ENCODE peak calls at places on chromosomes 16 and 17, in ten cellular contexts. X, T, B, A, F, M, Z, Y, R and N are unnamed samples.

GRCh38 chr17:81508639-81509047 is 4.0 kb downstream of the ACTG1 start:
- DNase-seq in X (peak), T (no peak), B (no peak), A (no peak), F (no peak), M (peak), Z (no peak), Y (no peak), R (peak), N (no peak)

GRCh38 chr16:85514601-85515318 is 98.4 kb upstream of the GSE1 start:
- DNase-seq in X (peak), T (no peak), B (peak), A (no peak), F (no peak), M (peak), Z (peak), Y (no peak), R (peak), N (no peak)

GRCh38 chr17:47945080-47945479 is 3.7 kb downstream of the PNPO start:
- DNase-seq in X (no peak), T (no peak), B (no peak), A (no peak), F (no peak), M (no peak), Z (no peak), Y (no peak), R (no peak), N (no peak)

GRCh38 chr16:22214893-22215292 is 8.8 kb downstream of the EEF2K start:
- DNase-seq in X (no peak), T (no peak), B (no peak), A (no peak), F (no peak), M (no peak), Z (no peak), Y (no peak), R (no peak), N (no peak)

GRCh38 chr17:19935169-19935568 is 42.5 kb downstream of the AKAP10 start:
- DNase-seq in X (peak), T (no peak), B (no peak), A (no peak), F (no peak), M (peak), Z (no peak), Y (no peak), R (no peak), N (no peak)

GRCh38 chr17:10018461-10018891 is 113.4 kb upstream of the RCVRN start:
- DNase-seq in X (no peak), T (no peak), B (no peak), A (no peak), F (no peak), M (no peak), Z (no peak), Y (no peak), R (no peak), N (peak)

GRCh38 chr17:8745586-8746500 is 1.2 kb upstream of the CCDC42 start:
- DNase-seq in X (peak), T (peak), B (no peak), A (peak), F (peak), M (peak), Z (peak), Y (peak), R (peak), N (peak)

GRCh38 chr17:65101371-65101770 is 35.8 kb upstream of the RGS9 start:
- DNase-seq in X (no peak), T (no peak), B (no peak), A (no peak), F (no peak), M (no peak), Z (no peak), Y (no peak), R (peak), N (no peak)

GRCh38 chr17:63550816-63551639 is 751 bp downstream of the DCAF7 start:
- DNase-seq in X (peak), T (no peak), B (no peak), A (no peak), F (no peak), M (peak), Z (no peak), Y (no peak), R (no peak), N (no peak)

GRCh38 chr17:48647103-48647963 is 21.2 kb upstream of the HOXB9 start:
- DNase-seq in X (no peak), T (no peak), B (no peak), A (no peak), F (no peak), M (peak), Z (no peak), Y (no peak), R (no peak), N (peak)

GRCh38 chr16:50607970-50608557 is 59.9 kb downstream of the NKD1 start:
- DNase-seq in X (no peak), T (no peak), B (no peak), A (no peak), F (no peak), M (no peak), Z (no peak), Y (no peak), R (no peak), N (no peak)

GRCh38 chr16:31061126-31061812 is 12.8 kb downstream of the ZNF668 start:
- DNase-seq in X (no peak), T (no peak), B (no peak), A (no peak), F (peak), M (no peak), Z (no peak), Y (no peak), R (no peak), N (no peak)

GRCh38 chr16:75632857-75633256 is 9.8 kb upstream of the ADAT1 start:
- DNase-seq in X (no peak), T (no peak), B (no peak), A (no peak), F (no peak), M (no peak), Z (no peak), Y (no peak), R (no peak), N (no peak)

GRCh38 chr17:80063815-80064585 is 27.6 kb downstream of the CCDC40 start:
- DNase-seq in X (peak), T (no peak), B (peak), A (no peak), F (no peak), M (peak), Z (peak), Y (no peak), R (peak), N (no peak)

GRCh38 chr16:58333937-58334336 is 39.1 kb upstream of the PRSS54 start:
- DNase-seq in X (no peak), T (no peak), B (no peak), A (no peak), F (no peak), M (no peak), Z (no peak), Y (no peak), R (no peak), N (no peak)

GRCh38 chr16:88628512-88628974 is 9.8 kb upstream of the IL17C start:
- DNase-seq in X (no peak), T (no peak), B (no peak), A (no peak), F (no peak), M (no peak), Z (peak), Y (no peak), R (no peak), N (no peak)